ENCODE peak calls at places on chromosome 18, in nine cellular contexts. U, W, Y, C, V, G, B, S and P are unnamed samples.

GRCh38 chr18:46352520-46353250 is 248.5 kb downstream of the HAUS1 start:
- DNase-seq in S (no peak), G (no peak), C (no peak), W (no peak), V (no peak), U (no peak), Y (no peak), B (peak; percentile 11), P (no peak)

GRCh38 chr18:26090130-26091046 is at the start of gene SS18:
- DNase-seq in U (peak; percentile 98), S (peak; percentile 93), V (peak; percentile 94), G (peak; percentile 96), C (peak; percentile 96), W (peak; percentile 86), B (peak; percentile 97), Y (peak; percentile 97), P (peak; percentile 88)

GRCh38 chr18:68623342-68623741 is 91.6 kb downstream of the TMX3 start:
- DNase-seq in U (peak; percentile 88), B (no peak), G (no peak), W (peak; percentile 64), C (no peak), Y (no peak), V (no peak), S (peak; percentile 84), P (peak; percentile 43)

GRCh38 chr18:23967321-23968089 is 47.0 kb upstream of the TTC39C start:
- DNase-seq in U (no peak), S (no peak), C (no peak), Y (no peak), B (no peak), W (no peak), V (no peak), G (no peak), P (no peak)

GRCh38 chr18:37452697-37453385 is 112.8 kb downstream of the CELF4 start:
- DNase-seq in V (no peak), C (no peak), S (no peak), B (no peak), U (no peak), Y (no peak), G (no peak), W (no peak), P (no peak)

GRCh38 chr18:7760967-7761946 is 194.1 kb downstream of the PTPRM start:
- DNase-seq in W (peak; percentile 88), S (peak; percentile 74), V (no peak), C (no peak), Y (no peak), U (no peak), B (no peak), G (no peak), P (no peak)

GRCh38 chr18:3494569-3494968 is 44.6 kb downstream of the TGIF1 start:
- DNase-seq in G (no peak), V (no peak), Y (no peak), U (peak; percentile 90), C (no peak), B (no peak), W (no peak), S (no peak), P (no peak)

GRCh38 chr18:13223341-13224148 is 5.0 kb downstream of the LDLRAD4 start:
- DNase-seq in S (no peak), G (peak; percentile 83), C (no peak), W (no peak), V (peak; percentile 62), Y (peak; percentile 66), U (no peak), B (no peak), P (peak; percentile 68)

GRCh38 chr18:6566338-6566911 is 151.7 kb upstream of the L3MBTL4 start:
- DNase-seq in B (no peak), G (no peak), S (no peak), U (no peak), Y (no peak), W (no peak), V (no peak), C (no peak), P (no peak)

GRCh38 chr18:79680100-79680879 is 687 bp downstream of the CTDP1 start:
- DNase-seq in V (no peak), Y (peak; percentile 63), W (peak; percentile 49), S (peak; percentile 52), G (no peak), U (peak; percentile 65), C (no peak), B (no peak), P (no peak)

GRCh38 chr18:62279561-62279960 is 45.5 kb upstream of the TNFRSF11A start:
- DNase-seq in U (no peak), C (no peak), W (no peak), B (no peak), Y (no peak), V (no peak), S (no peak), G (no peak), P (no peak)

GRCh38 chr18:3652380-3653262 is 202.6 kb downstream of the TGIF1 start:
- DNase-seq in S (peak; percentile 99), C (peak; percentile 77), U (no peak), G (peak; percentile 27), V (peak; percentile 88), B (no peak), W (peak; percentile 99), Y (no peak), P (peak; percentile 68)

GRCh38 chr18:39799010-39799409 is 2156.0 kb upstream of the PIK3C3 start:
- DNase-seq in U (no peak), G (no peak), C (no peak), Y (no peak), S (no peak), W (no peak), B (no peak), V (no peak), P (no peak)

GRCh38 chr18:54148151-54148550 is 76.3 kb downstream of the MBD2 start:
- DNase-seq in V (no peak), W (no peak), S (no peak), U (no peak), G (no peak), Y (no peak), B (no peak), C (no peak), P (no peak)

DNA sequence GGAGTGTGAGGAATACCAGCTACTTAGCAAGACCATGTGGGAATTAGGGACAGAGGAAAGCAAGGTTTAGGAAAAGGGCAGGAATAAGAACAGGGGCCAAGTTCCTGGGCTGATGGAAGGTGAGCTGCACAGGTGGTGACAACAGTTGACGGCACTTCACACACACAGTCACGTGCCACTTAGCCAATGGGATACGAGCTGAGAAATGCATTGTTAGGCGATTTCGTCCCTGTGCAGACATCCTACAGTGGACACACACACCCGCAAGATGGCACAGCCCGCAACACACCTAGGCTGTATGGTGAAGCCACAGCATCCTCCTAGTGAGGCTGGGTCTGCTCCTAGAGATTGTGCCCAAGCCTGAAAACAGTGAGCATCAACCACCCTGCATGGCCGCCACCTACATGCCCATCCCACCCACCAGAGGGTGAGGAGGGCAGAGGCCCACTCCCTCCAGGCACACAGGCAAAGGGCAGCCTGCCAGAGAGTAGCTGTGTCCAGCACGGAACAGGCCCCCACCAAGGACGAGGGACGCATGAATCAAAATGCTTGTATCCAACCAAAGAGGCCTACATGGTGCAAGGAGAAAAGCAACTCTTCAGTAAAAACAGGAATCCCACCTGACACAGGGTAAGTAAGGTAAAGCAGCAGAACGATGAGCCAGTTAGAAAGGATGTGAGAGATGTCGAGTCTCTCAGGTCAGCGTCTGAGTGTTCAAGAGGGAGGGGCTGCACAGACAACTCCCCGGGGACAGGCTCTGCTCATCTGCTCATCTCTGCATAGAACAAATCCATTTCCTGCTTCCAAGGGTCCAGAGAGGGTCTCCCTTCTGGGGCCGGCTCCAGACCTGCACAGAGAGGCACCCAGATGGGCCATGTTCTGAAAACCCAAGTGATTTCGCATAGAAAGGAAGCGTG is 51.3 kb downstream of the ZNF516 start:
- DNase-seq in W (no peak), S (no peak), G (no peak), B (no peak), Y (no peak), C (no peak), U (no peak), V (no peak), P (peak; percentile 28)
- H3K36me3 ChIP-seq in W (peaks cover 18% of the 10 kb centered on the region), S (peaks cover 24% of the 10 kb centered on the region), G (peaks cover 45% of the 10 kb centered on the region), B (peaks cover 34% of the 10 kb centered on the region), Y (peaks cover 37% of the 10 kb centered on the region), C (peaks cover 41% of the 10 kb centered on the region), U (peaks cover 35% of the 10 kb centered on the region), V (peaks cover 37% of the 10 kb centered on the region), P (peaks cover 17% of the 10 kb centered on the region)

GRCh38 chr18:59938686-59939085 is 38.9 kb downstream of the PMAIP1 start:
- DNase-seq in G (no peak), C (no peak), V (no peak), W (no peak), S (no peak), Y (no peak), U (no peak), B (no peak), P (no peak)
- H3K4me3 ChIP-seq in G (no peak overlapping the region), C (no peak overlapping the region), V (no peak overlapping the region), W (no peak overlapping the region), S (no peak overlapping the region), Y (no peak overlapping the region), U (no peak overlapping the region), B (no peak overlapping the region), P (no peak overlapping the region)

DNA sequence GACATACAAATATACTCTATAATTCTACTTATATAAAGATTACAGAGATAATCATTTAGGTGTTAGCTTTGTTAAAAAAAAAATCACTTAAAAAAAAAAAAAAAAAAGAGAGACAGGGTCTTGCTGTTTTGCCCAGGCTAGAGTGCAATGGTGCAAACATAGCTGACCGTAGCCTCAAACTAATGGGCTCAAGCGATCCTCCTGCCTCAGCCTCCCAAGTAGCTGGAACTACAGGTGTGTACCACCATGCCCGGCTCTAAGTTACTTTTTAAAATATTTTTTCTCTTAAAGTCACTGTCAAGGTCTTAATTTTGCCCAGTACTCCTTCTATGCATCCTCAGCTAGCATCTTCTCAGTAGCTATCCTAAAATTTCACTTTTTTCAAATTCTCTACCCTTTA is 77.2 kb upstream of the SLC25A52 start:
- DNase-seq in C (no peak), Y (no peak), V (no peak), G (no peak), W (no peak), B (no peak), U (no peak), S (no peak), P (no peak)
- H3K27me3 ChIP-seq in C (no peaks in the 10 kb centered on the region), Y (no peaks in the 10 kb centered on the region), V (no peaks in the 10 kb centered on the region), G (no peaks in the 10 kb centered on the region), W (no peaks in the 10 kb centered on the region), B (no peaks in the 10 kb centered on the region), U (no peaks in the 10 kb centered on the region), S (no peaks in the 10 kb centered on the region), P (no peaks in the 10 kb centered on the region)

GRCh38 chr18:678482-679182 is 21.2 kb downstream of the TYMS start:
- DNase-seq in B (no peak), Y (no peak), C (no peak), U (no peak), V (no peak), S (no peak), G (no peak), W (no peak), P (no peak)
- H3K36me3 ChIP-seq in B (peaks cover 62% of the 10 kb centered on the region), Y (peaks cover 71% of the 10 kb centered on the region), C (peaks cover 94% of the 10 kb centered on the region), U (peaks cover 18% of the 10 kb centered on the region), V (peaks cover 40% of the 10 kb centered on the region), S (peaks cover 26% of the 10 kb centered on the region), G (peaks cover 79% of the 10 kb centered on the region), W (peaks cover 18% of the 10 kb centered on the region), P (peaks cover 4% of the 10 kb centered on the region)

DNA sequence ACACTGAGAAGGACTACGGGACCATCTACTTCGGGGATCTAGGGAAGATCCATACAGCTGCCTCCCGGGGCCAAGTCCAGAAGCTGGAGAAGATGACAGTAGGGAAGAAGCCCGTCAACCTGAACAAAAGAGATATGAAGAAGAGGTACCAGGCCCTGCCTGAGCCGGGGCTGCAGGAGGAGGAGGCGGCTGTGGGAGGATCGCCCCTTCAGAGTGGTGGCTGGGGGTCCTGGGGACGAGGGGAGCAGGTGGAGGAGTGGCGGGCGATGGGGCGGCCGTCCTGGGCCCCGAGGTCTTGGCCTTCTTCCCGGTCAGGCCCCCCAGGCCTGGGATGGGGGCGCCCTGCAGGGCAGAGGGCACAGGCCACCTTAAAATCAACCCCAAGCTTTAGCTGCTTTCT is 524 bp downstream of the ANKRD30B start:
- DNase-seq in Y (no peak), U (no peak), B (no peak), S (no peak), V (no peak), G (no peak), C (no peak), W (no peak), P (no peak)
- H3K4me3 ChIP-seq in Y (no peak overlapping the region), U (no peak overlapping the region), B (no peak overlapping the region), S (no peak overlapping the region), V (no peak overlapping the region), G (no peak overlapping the region), C (no peak overlapping the region), W (peak overlapping the region; percentile 27), P (no peak overlapping the region)